ENCODE peak calls at places on chromosome 16, in six cellular contexts. L is GM12878, O is HCT116, W is endothelial cell of umbilical vein, E is K562, J is HepG2. Y is an unnamed sample.

GRCh38 chr16:84475643-84476240 is 28.7 kb downstream of the MEAK7 start:
- DNase-seq in L (no peak), O (no peak), W (no peak), E (no peak), J (peak; percentile 52), Y (no peak)

GRCh38 chr16:79045191-79045590 is 555.3 kb downstream of the MAF start:
- DNase-seq in L (no peak), O (no peak), W (no peak), E (no peak), J (no peak), Y (no peak)

GRCh38 chr16:88804173-88804551 is 573 bp downstream of the CDT1 start:
- DNase-seq in L (no peak), O (no peak), W (no peak), E (no peak), J (no peak), Y (peak; percentile 70)

GRCh38 chr16:80330803-80331202 is 210.0 kb upstream of the DYNLRB2 start:
- DNase-seq in L (no peak), O (no peak), W (no peak), E (no peak), J (no peak), Y (no peak)

GRCh38 chr16:55008836-55009510 is 78.3 kb downstream of the IRX5 start:
- DNase-seq in L (no peak), O (no peak), W (no peak), E (no peak), J (no peak), Y (no peak)

GRCh38 chr16:14309001-14309886 is 238.1 kb downstream of the MRTFB start:
- DNase-seq in L (no peak), O (no peak), W (no peak), E (no peak), J (no peak), Y (no peak)

GRCh38 chr16:13421726-13422125 is 498.2 kb upstream of the ERCC4 start:
- DNase-seq in L (no peak), O (no peak), W (no peak), E (no peak), J (no peak), Y (no peak)

GRCh38 chr16:28580726-28581315 is 16.0 kb downstream of the SULT1A2 start:
- DNase-seq in L (no peak), O (no peak), W (no peak), E (no peak), J (peak; percentile 82), Y (no peak)

GRCh38 chr16:35431829-35432663 is 1972.6 kb downstream of the TP53TG3F start:
- DNase-seq in L (no peak), O (no peak), W (no peak), E (peak; percentile 46), J (no peak), Y (peak; percentile 71)

GRCh38 chr16:89052191-89052787 is 41.4 kb upstream of the ACSF3 start:
- DNase-seq in L (no peak), O (no peak), W (no peak), E (no peak), J (no peak), Y (peak; percentile 71)

GRCh38 chr16:50267151-50267631 is 840 bp downstream of the ADCY7 start:
- DNase-seq in L (no peak), O (no peak), W (no peak), E (no peak), J (no peak), Y (peak; percentile 60)

GRCh38 chr16:83443972-83444371 is 363.8 kb upstream of the HSBP1 start:
- DNase-seq in L (no peak), O (no peak), W (no peak), E (no peak), J (no peak), Y (no peak)

GRCh38 chr16:51035110-51035498 is 116.0 kb downstream of the SALL1 start:
- DNase-seq in L (no peak), O (no peak), W (no peak), E (no peak), J (no peak), Y (no peak)

GRCh38 chr16:19102187-19102872 is 11.4 kb upstream of the ITPRIPL2 start:
- DNase-seq in L (no peak), O (no peak), W (no peak), E (no peak), J (no peak), Y (no peak)

GRCh38 chr16:19717319-19717718 is 708 bp downstream of the KNOP1 start:
- DNase-seq in L (no peak), O (no peak), W (no peak), E (peak; percentile 40), J (no peak), Y (no peak)

GRCh38 chr16:76748698-76749097 is 442.3 kb upstream of the MON1B start:
- DNase-seq in L (no peak), O (no peak), W (no peak), E (no peak), J (no peak), Y (no peak)

GRCh38 chr16:17101646-17102045 is 369.1 kb downstream of the XYLT1 start:
- DNase-seq in L (no peak), O (peak; percentile 54), W (no peak), E (peak; percentile 46), J (no peak), Y (no peak)

GRCh38 chr16:53433930-53434435 is 288 bp upstream of the RBL2 start:
- DNase-seq in L (no peak), O (peak; percentile 58), W (no peak), E (peak; percentile 7), J (peak; percentile 76), Y (no peak)

GRCh38 chr16:84052071-84052622 is 9.6 kb upstream of the SLC38A8 start:
- DNase-seq in L (no peak), O (no peak), W (no peak), E (no peak), J (no peak), Y (no peak)

GRCh38 chr16:58269526-58269925 is 25.3 kb downstream of the PRSS54 start:
- DNase-seq in L (no peak), O (no peak), W (no peak), E (no peak), J (no peak), Y (no peak)

GRCh38 chr16:14456793-14457481 is 173.1 kb downstream of the PARN start:
- DNase-seq in L (no peak), O (no peak), W (no peak), E (no peak), J (no peak), Y (no peak)

GRCh38 chr16:49494386-49495150 is 121.0 kb downstream of the C16orf78 start:
- DNase-seq in L (no peak), O (no peak), W (no peak), E (no peak), J (no peak), Y (no peak)

GRCh38 chr16:66961065-66961744 is at the start of gene CES3:
- DNase-seq in L (no peak), O (peak; percentile 75), W (peak; percentile 46), E (peak; percentile 81), J (peak; percentile 85), Y (peak; percentile 82)

GRCh38 chr16:66964049-66964448 is 3.0 kb downstream of the CES3 start:
- DNase-seq in L (no peak), O (no peak), W (no peak), E (no peak), J (no peak), Y (no peak)

GRCh38 chr16:66958857-66959644 is 2.0 kb upstream of the CES3 start:
- DNase-seq in L (no peak), O (no peak), W (no peak), E (no peak), J (no peak), Y (no peak)

GRCh38 chr16:66960270-66960669 is 796 bp upstream of the CES3 start:
- DNase-seq in L (no peak), O (no peak), W (no peak), E (no peak), J (no peak), Y (no peak)

DNA sequence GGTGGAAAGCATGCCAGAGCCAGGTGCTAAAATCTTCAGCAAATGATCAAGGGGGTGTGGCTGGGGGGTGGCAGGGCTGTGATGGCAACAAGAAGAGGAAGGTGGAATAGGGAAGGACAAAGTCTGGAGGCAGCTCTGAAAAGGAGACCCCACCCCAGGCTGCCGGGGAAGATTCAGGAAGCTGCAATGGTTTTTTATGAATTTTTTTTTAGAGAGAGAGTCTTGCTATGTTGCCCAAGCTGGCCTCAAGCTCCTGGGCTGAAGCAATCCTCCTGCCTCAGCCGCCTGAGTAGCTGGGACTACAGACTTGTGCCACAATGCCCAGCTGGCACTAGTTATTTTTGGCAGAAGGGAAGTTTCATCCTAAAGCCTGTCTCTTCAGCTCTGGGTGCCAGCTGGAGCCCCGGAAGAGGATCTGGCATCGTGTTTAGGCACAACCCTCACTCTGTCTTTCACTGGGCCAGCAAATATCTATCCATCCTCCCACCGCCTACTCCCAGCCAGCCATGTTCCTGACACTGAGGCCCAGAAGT is 1.4 kb upstream of the CES3 start:
- DNase-seq in L (no peak), O (no peak), W (no peak), E (no peak), J (no peak), Y (no peak)
- TF ChIP-seq MAX in L (no peak), O (no peak), W (no peak), E (no peak), J (no peak), Y (no peak)

GRCh38 chr16:4678596-4678995 is 14.8 kb upstream of the NUDT16L1 start:
- DNase-seq in L (no peak), O (no peak), W (no peak), E (no peak), J (no peak), Y (no peak)

GRCh38 chr16:4677994-4678393 is 15.4 kb upstream of the NUDT16L1 start:
- DNase-seq in L (no peak), O (no peak), W (no peak), E (no peak), J (no peak), Y (no peak)

GRCh38 chr16:4680673-4681470 is 12.5 kb upstream of the NUDT16L1 start:
- DNase-seq in L (no peak), O (no peak), W (no peak), E (no peak), J (no peak), Y (no peak)

GRCh38 chr16:4679854-4680636 is 13.3 kb upstream of the NUDT16L1 start:
- DNase-seq in L (no peak), O (no peak), W (no peak), E (no peak), J (no peak), Y (no peak)

GRCh38 chr16:4679156-4679853 is 14.1 kb upstream of the NUDT16L1 start:
- DNase-seq in L (no peak), O (no peak), W (no peak), E (no peak), J (peak; percentile 18), Y (peak; percentile 61)
- H3K9ac ChIP-seq in L (no peak overlapping the region), O (no peak overlapping the region), W (no peak overlapping the region), E (no peak overlapping the region), J (no peak overlapping the region), Y (no peak overlapping the region)

DNA sequence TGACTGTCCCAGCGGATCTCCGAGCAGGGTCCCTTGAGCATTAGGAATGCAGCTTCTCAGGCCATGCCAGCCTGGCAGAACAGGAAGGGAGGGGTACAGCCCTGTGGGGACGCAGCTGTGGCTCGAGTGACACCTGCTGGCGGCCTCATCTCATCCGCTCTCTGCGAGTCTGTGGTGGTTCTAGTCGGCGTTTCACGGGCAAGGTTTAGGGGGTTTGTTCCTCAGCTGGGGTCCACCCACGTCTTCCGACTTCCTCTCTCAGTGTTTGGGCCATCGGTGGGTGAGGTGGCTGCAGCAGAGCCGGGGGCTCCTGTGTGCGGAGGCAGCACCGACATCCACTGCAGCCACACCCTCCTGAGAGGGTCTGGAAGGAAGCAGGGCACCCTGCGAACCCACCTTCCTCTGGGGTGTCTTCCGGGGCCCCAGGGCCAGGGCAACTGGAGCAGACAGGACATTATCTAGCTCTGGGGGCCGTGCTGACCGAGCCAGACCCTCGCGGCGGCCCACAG is 33.3 kb downstream of the JPH3 start:
- DNase-seq in L (no peak), O (peak; percentile 59), W (peak; percentile 15), E (peak; percentile 65), J (peak; percentile 47), Y (peak; percentile 91)
- TF ChIP-seq MAX in L (no peak), O (no peak), W (no peak), E (no peak), J (no peak), Y (no peak)

GRCh38 chr16:81816793-81817210 is 37.7 kb downstream of the PLCG2 start:
- DNase-seq in L (peak; percentile 77), O (no peak), W (no peak), E (no peak), J (no peak), Y (no peak)
- H3K9ac ChIP-seq in L (peak overlapping the region; percentile 84), O (no peak overlapping the region), W (no peak overlapping the region), E (no peak overlapping the region), J (no peak overlapping the region), Y (no peak overlapping the region)